ENCODE peak calls at places on chromosomes 6 and 20, in seven cellular contexts. T is fibroblast of lung; Y is left ventricle myocardium inferior; X is cardiac muscle cell; J is mammary epithelial cell; B is CD8-positive, alpha-beta T cell; F is tibial artery. Q is an unnamed sample.

GRCh38 chr20:14882157-14882556 is 544.7 kb upstream of the FLRT3 start:
- DNase-seq in T (no peak), Y (no peak), X (no peak), J (no peak), B (no peak), F (no peak), Q (no peak)

GRCh38 chr20:53023717-53024116 is 51.6 kb downstream of the TSHZ2 start:
- DNase-seq in T (peak; percentile 80), Y (no peak), X (no peak), J (no peak), B (no peak), F (no peak), Q (no peak)

GRCh38 chr6:49551126-49551865 is 828 bp downstream of the C6orf141 start:
- DNase-seq in T (peak; percentile 50), Y (no peak), X (peak; percentile 36), J (no peak), B (no peak), F (peak; percentile 65), Q (no peak)

GRCh38 chr20:50434653-50435396 is 75.4 kb upstream of the PTPN1 start:
- DNase-seq in T (peak; percentile 69), Y (no peak), X (no peak), J (peak; percentile 93), B (no peak), F (peak; percentile 60), Q (no peak)

GRCh38 chr6:125312950-125313349 is 11.2 kb upstream of the HDDC2 start:
- DNase-seq in T (no peak), Y (no peak), X (peak; percentile 5), J (no peak), B (no peak), F (no peak), Q (no peak)

GRCh38 chr20:43736588-43737091 is 9.8 kb upstream of the GTSF1L start:
- DNase-seq in T (no peak), Y (no peak), X (no peak), J (no peak), B (no peak), F (no peak), Q (no peak)

GRCh38 chr6:6886886-6887285 is 220.9 kb upstream of the RREB1 start:
- DNase-seq in T (no peak), Y (no peak), X (no peak), J (no peak), B (no peak), F (no peak), Q (no peak)

GRCh38 chr6:53615633-53616449 is 49.7 kb downstream of the KLHL31 start:
- DNase-seq in T (peak; percentile 87), Y (no peak), X (no peak), J (peak; percentile 99), B (no peak), F (no peak), Q (peak; percentile 95)

GRCh38 chr6:27144740-27145079 is 102.8 kb upstream of the PRSS16 start:
- DNase-seq in T (no peak), Y (no peak), X (no peak), J (peak; percentile 9), B (no peak), F (no peak), Q (no peak)

GRCh38 chr6:113971786-113972185 is 838 bp upstream of the HDAC2 start:
- DNase-seq in T (no peak), Y (no peak), X (peak; percentile 4), J (peak; percentile 8), B (no peak), F (no peak), Q (no peak)

GRCh38 chr6:87012035-87012434 is 74.7 kb downstream of the HTR1E start:
- DNase-seq in T (no peak), Y (no peak), X (no peak), J (no peak), B (no peak), F (no peak), Q (no peak)

GRCh38 chr6:142881771-142882170 is 63.2 kb downstream of the HIVEP2 start:
- DNase-seq in T (no peak), Y (no peak), X (no peak), J (no peak), B (no peak), F (no peak), Q (no peak)

DNA sequence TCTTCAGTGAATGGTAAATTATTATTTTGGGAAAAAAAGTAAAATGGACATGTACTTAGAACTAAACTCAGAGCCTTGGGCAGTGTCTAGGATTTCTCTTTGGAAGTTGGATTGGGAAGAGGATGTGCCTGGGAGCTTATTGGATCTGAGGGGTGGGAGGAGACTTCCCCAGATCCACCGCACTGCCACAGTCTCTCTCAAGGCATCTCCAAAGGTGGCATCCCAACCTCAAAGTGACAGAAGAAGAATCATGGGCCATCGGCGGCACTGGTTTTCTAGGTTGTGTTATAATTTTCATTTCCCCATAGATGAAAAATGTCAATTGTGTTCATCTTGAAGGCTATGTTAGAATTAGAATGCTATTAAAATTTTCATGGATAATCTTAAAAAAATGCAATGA is 66.8 kb upstream of the CD93 start:
- DNase-seq in T (no peak), Y (no peak), X (no peak), J (no peak), B (no peak), F (no peak), Q (no peak)
- H3K4me1 ChIP-seq in T (peaks cover 43% of the 10 kb centered on the region), Y (peaks cover 78% of the 10 kb centered on the region), X (peaks cover 45% of the 10 kb centered on the region), J (peaks cover 40% of the 10 kb centered on the region), B (no peaks in the 10 kb centered on the region), F (peaks cover 55% of the 10 kb centered on the region), Q (no peaks in the 10 kb centered on the region)

GRCh38 chr6:36130672-36131516 is 581 bp downstream of the MAPK13 start:
- DNase-seq in T (no peak), Y (no peak), X (no peak), J (no peak), B (peak; percentile 73), F (no peak), Q (no peak)
- TF ChIP-seq CTCF in T (no peak), Y (no peak), X (no peak), J (no peak), B (no peak), F (no peak), Q (no peak)

DNA sequence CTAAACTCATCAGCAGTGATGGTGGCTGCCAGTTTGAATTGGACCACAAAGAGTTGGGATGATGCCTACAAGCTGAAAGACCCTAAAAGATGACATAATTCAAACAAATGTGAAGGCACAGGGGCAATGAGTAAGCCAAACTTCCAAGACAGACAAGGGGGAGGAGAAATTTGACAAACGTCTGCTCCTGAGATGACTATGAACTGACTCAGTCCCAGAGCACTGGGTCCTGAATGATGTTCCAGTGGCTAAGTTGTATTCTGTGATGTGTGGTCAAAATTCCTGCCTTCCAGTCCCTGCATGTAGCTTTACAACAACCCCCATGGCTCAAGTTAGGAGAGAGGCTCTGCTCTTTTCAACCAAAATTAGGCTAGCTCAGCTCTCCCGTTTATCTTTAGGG is 86.1 kb upstream of the SIRPA start:
- DNase-seq in T (peak; percentile 96), Y (no peak), X (no peak), J (peak; percentile 96), B (no peak), F (no peak), Q (no peak)
- H3K4me1 ChIP-seq in T (peaks cover 40% of the 10 kb centered on the region), Y (peaks cover 41% of the 10 kb centered on the region), X (no peaks in the 10 kb centered on the region), J (peaks cover 81% of the 10 kb centered on the region), B (peaks cover 6% of the 10 kb centered on the region), F (peaks cover 53% of the 10 kb centered on the region), Q (no peaks in the 10 kb centered on the region)

GRCh38 chr6:112877134-112878100 is 530.3 kb downstream of the RFPL4B start:
- DNase-seq in T (peak; percentile 97), Y (no peak), X (no peak), J (peak; percentile 37), B (no peak), F (no peak), Q (no peak)
- TF ChIP-seq CTCF in T (peak; percentile 20), Y (no peak), X (peak; percentile 29), J (no peak), B (no peak), F (no peak), Q (peak; percentile 49)

DNA sequence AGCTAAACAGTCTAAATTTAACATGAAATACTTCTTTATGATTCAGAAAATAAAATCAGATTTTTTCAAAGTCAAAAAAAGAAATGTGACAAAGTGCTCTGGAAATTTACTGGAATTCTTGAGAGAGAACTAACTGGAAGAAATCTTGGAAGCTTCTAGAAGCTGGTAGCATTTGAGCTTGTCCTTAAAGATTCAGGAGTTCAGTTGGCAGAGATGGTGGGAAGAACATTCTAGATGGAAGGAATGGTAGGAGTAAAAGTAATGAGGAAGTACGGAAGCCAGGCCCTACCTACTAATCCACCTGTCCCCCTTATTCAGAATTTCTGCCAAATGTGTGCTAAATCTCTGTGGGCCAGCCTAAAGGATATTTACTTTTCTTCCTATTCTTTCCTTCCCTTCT is 21.2 kb downstream of the RALY start:
- DNase-seq in T (no peak), Y (no peak), X (no peak), J (no peak), B (no peak), F (no peak), Q (no peak)
- H3K4me1 ChIP-seq in T (peaks cover 12% of the 10 kb centered on the region), Y (peaks cover 95% of the 10 kb centered on the region), X (peaks cover 23% of the 10 kb centered on the region), J (peaks cover 45% of the 10 kb centered on the region), B (peaks cover 66% of the 10 kb centered on the region), F (peaks cover 81% of the 10 kb centered on the region), Q (peaks cover 16% of the 10 kb centered on the region)

GRCh38 chr6:163313981-163314380 is 100.5 kb upstream of the QKI start:
- DNase-seq in T (no peak), Y (no peak), X (no peak), J (no peak), B (no peak), F (no peak), Q (no peak)
- TF ChIP-seq CTCF in T (no peak), Y (no peak), X (no peak), J (no peak), B (no peak), F (no peak), Q (no peak)

DNA sequence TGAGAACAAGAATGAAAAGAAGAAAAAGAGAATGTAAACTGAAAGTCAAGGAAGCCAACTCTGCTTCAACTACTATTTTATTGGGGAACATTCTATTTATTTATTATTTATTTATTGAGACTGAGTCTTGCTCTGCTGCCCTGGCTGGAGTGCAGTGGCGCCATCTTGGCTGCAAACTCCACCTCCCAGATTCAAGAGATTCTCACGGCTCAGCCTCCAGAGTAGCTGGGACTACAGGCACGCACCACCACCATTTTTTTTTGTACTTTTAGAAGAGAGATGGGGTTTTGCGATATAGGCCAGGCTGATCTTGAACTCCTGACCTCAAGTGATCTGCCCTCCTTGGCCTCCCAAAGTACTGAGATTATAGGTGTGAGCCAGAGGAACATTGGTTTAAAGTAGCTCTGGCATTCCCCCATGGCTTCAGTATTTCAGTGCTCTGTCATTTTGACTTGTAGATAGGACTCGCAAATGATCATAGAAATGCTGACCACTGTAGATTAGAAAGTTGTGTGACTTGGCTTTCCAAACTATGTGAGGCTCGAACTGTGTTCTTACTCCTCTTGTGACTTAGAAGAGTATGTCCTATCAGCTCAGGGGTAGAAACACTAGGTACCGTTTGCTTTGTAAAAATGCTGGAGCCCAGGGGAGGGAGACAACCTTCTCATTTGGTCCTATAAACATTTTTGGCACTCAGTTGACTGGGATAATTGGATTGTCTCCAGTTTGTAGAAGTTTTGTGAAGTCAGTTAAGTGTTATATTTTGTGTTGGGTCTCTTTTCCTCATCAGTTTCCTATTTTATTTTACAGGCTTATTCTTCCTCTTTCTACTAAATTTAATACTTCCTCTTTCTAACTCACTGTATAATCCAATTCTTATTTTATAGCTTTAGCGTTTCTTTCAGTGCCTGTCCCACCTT is 544.9 kb upstream of the CITED2 start:
- DNase-seq in T (no peak), Y (no peak), X (no peak), J (no peak), B (no peak), F (no peak), Q (no peak)
- H3K4me1 ChIP-seq in T (no peaks in the 10 kb centered on the region), Y (peaks cover 5% of the 10 kb centered on the region), X (peaks cover 22% of the 10 kb centered on the region), J (no peaks in the 10 kb centered on the region), B (no peaks in the 10 kb centered on the region), F (no peaks in the 10 kb centered on the region), Q (no peaks in the 10 kb centered on the region)

GRCh38 chr6:137692806-137693205 is 174.3 kb upstream of the TNFAIP3 start:
- DNase-seq in T (peak; percentile 46), Y (no peak), X (no peak), J (peak; percentile 60), B (no peak), F (no peak), Q (no peak)
- TF ChIP-seq CTCF in T (no peak), Y (no peak), X (no peak), J (no peak), B (no peak), F (no peak), Q (no peak)